ENCODE peak calls at places on chromosomes 4 and X, in four cellular contexts. L is HCT116, N is suprapubic skin, M is GM12878. A is an unnamed sample.
A peak's percentile ranks its signal among the peaks of the same experiment; 100 is the strongest.

GRCh38 chrX:154990496-154990895 is 32.0 kb downstream of the F8 start:
- DNase-seq in L (no peak), N (no peak), M (peak; percentile 66), A (no peak)

GRCh38 chr4:173919196-173919595 is 364.3 kb downstream of the FBXO8 start:
- DNase-seq in L (no peak), N (no peak), M (no peak), A (no peak)

GRCh38 chrX:50470103-50471031 is at the start of gene DGKK:
- DNase-seq in L (no peak), N (no peak), M (no peak), A (no peak)

GRCh38 chr4:185878633-185879032 is 66.6 kb upstream of the SORBS2 start:
- DNase-seq in L (no peak), N (no peak), M (no peak), A (no peak)

GRCh38 chrX:1322393-1322792 is 14.2 kb upstream of the IL3RA start:
- DNase-seq in L (no peak), N (no peak), M (no peak), A (no peak)

GRCh38 chr4:71130827-71131603 is 137.6 kb downstream of the DCK start:
- DNase-seq in L (no peak), N (no peak), M (no peak), A (no peak)

GRCh38 chrX:19613645-19614323 is 98.5 kb upstream of the MAP3K15 start:
- DNase-seq in L (no peak), N (no peak), M (no peak), A (no peak)

GRCh38 chr4:80171251-80171650 is 26.1 kb upstream of the PRDM8 start:
- DNase-seq in L (no peak), N (no peak), M (no peak), A (no peak)

GRCh38 chr4:142036795-142037583 is 400.6 kb downstream of the IL15 start:
- DNase-seq in L (peak; percentile 19), N (no peak), M (no peak), A (no peak)

GRCh38 chr4:75142850-75143249 is 209.9 kb downstream of the PARM1 start:
- DNase-seq in L (no peak), N (no peak), M (no peak), A (no peak)

GRCh38 chr4:144647095-144647959 is 1.4 kb downstream of the HHIP start:
- DNase-seq in L (no peak), N (no peak), M (no peak), A (no peak)

GRCh38 chrX:132004728-132005127 is 18.4 kb upstream of the STK26 start:
- DNase-seq in L (no peak), N (no peak), M (no peak), A (peak; percentile 37)

GRCh38 chrX:15471016-15471415 is 22.1 kb downstream of the PIR start:
- DNase-seq in L (peak; percentile 27), N (no peak), M (peak; percentile 27), A (peak; percentile 33)

GRCh38 chrX:153778151-153778551 is 2.7 kb upstream of the SRPK3 start:
- DNase-seq in L (no peak), N (no peak), M (no peak), A (no peak)

GRCh38 chr4:124202106-124202505 is 510.4 kb downstream of the ANKRD50 start:
- DNase-seq in L (no peak), N (no peak), M (no peak), A (no peak)

GRCh38 chrX:14697453-14697852 is 168.1 kb downstream of the GLRA2 start:
- DNase-seq in L (peak; percentile 34), N (no peak), M (no peak), A (no peak)

GRCh38 chr4:160835789-160836188 is 1328.0 kb downstream of the FSTL5 start:
- DNase-seq in L (peak; percentile 33), N (no peak), M (no peak), A (no peak)

GRCh38 chr4:24226018-24226417 is 336.2 kb upstream of the PPARGC1A start:
- DNase-seq in L (no peak), N (no peak), M (no peak), A (no peak)

GRCh38 chrX:44945736-44946135 is 72.7 kb downstream of the KDM6A start:
- DNase-seq in L (no peak), N (no peak), M (no peak), A (no peak)

GRCh38 chrX:43753637-43754036 is 97.5 kb downstream of the MAOA start:
- DNase-seq in L (no peak), N (no peak), M (no peak), A (no peak)

GRCh38 chr4:8331567-8331955 is 62.0 kb downstream of the HTRA3 start:
- DNase-seq in L (no peak), N (peak; percentile 35), M (no peak), A (peak; percentile 12)

GRCh38 chr4:22410645-22411247 is 105.1 kb downstream of the ADGRA3 start:
- DNase-seq in L (no peak), N (no peak), M (no peak), A (no peak)

GRCh38 chr4:47686294-47686872 is 151.5 kb downstream of the CORIN start:
- DNase-seq in L (peak; percentile 43), N (no peak), M (peak; percentile 13), A (peak; percentile 20)

GRCh38 chr4:112214397-112215264 is 17.0 kb upstream of the AP1AR start:
- DNase-seq in L (peak; percentile 28), N (no peak), M (no peak), A (no peak)

GRCh38 chrX:44088755-44089154 is 115.6 kb upstream of the NDP start:
- DNase-seq in L (no peak), N (no peak), M (no peak), A (no peak)

GRCh38 chr4:110287130-110287529 is 88.7 kb upstream of the ELOVL6 start:
- DNase-seq in L (peak; percentile 44), N (no peak), M (peak; percentile 83), A (no peak)

GRCh38 chr4:1411436-1412375 is 5.5 kb upstream of the NKX1-1 start:
- DNase-seq in L (no peak), N (no peak), M (no peak), A (peak; percentile 2)

GRCh38 chr4:167023359-167023925 is 210.9 kb downstream of the SPOCK3 start:
- DNase-seq in L (no peak), N (no peak), M (peak; percentile 3), A (no peak)

GRCh38 chr4:165464338-165464737 is 85.5 kb downstream of the CPE start:
- DNase-seq in L (no peak), N (no peak), M (no peak), A (no peak)

GRCh38 chrX:84729809-84730208 is 227.6 kb upstream of the HDX start:
- DNase-seq in L (no peak), N (no peak), M (peak; percentile 5), A (no peak)

GRCh38 chr4:128525387-128525786 is 237.8 kb upstream of the PGRMC2 start:
- DNase-seq in L (no peak), N (no peak), M (no peak), A (no peak)

GRCh38 chrX:139423186-139423585 is 107.4 kb upstream of the F9 start:
- DNase-seq in L (no peak), N (no peak), M (no peak), A (no peak)

GRCh38 chr4:25588211-25588610 is 67.4 kb upstream of the SLC34A2 start:
- DNase-seq in L (no peak), N (no peak), M (no peak), A (no peak)

GRCh38 chrX:87583679-87584078 is 66.1 kb downstream of the KLHL4 start:
- DNase-seq in L (no peak), N (no peak), M (no peak), A (no peak)

GRCh38 chr4:84492737-84493091 is 6.4 kb downstream of the NKX6-1 start:
- DNase-seq in L (no peak), N (no peak), M (no peak), A (no peak)

GRCh38 chr4:73690051-73690744 is 50.2 kb upstream of the CXCL8 start:
- DNase-seq in L (no peak), N (no peak), M (no peak), A (no peak)

GRCh38 chr4:55635282-55635681 is 816 bp downstream of the NMU start:
- DNase-seq in L (no peak), N (no peak), M (no peak), A (no peak)
- H3K27me3 ChIP-seq in L (no peaks in the 10 kb centered on the region), N (peaks cover 12% of the 10 kb centered on the region), M (peaks cover 3% of the 10 kb centered on the region), A (no peaks in the 10 kb centered on the region)

GRCh38 chr4:169270156-169270809 is 473 bp downstream of the SH3RF1 start:
- DNase-seq in L (no peak), N (no peak), M (no peak), A (no peak)

GRCh38 chr4:169274033-169274432 is 3.3 kb upstream of the SH3RF1 start:
- DNase-seq in L (no peak), N (no peak), M (no peak), A (no peak)

GRCh38 chr4:169271692-169272007 is 894 bp upstream of the SH3RF1 start:
- DNase-seq in L (no peak), N (no peak), M (no peak), A (no peak)

GRCh38 chr4:169270810-169271691 is at the start of gene SH3RF1:
- DNase-seq in L (no peak), N (peak; percentile 89), M (no peak), A (peak; percentile 86)

GRCh38 chr4:169272265-169272886 is 1.6 kb upstream of the SH3RF1 start:
- DNase-seq in L (no peak), N (no peak), M (peak; percentile 72), A (no peak)
- H3K4me3 ChIP-seq in L (peak overlapping the region; percentile 75), N (no peak overlapping the region), M (peak overlapping the region; percentile 80), A (no peak overlapping the region)

DNA sequence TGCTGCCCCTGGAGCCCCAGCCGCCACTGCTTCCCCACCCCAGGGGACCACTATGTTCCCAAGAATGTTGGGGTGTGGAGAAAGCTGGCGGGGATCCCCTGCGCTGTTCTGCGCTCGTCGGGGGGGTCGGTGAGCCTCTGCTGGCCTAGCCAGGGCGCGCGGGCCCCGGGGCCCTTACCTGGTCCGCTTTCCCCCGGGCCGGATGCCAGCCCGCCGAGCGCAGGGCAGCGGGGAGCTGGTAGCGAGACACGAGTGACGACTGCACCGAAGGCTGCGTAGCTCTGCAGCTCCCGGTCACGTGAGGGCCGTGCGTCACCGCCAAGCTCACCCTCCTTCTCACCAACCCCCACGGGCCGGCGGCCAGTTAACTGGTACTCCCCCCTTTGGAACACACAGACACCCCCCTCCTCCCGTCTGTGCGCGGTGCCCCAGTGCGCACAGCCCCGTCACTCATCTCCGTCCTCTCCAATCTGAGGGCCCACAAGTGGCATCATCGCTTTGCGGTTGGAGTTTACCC is at the start of gene BEX1:
- DNase-seq in L (no peak), N (no peak), M (no peak), A (peak; percentile 48)
- TF ChIP-seq POLR2A in L (no peak), N (no peak), M (no peak), A (no peak)

DNA sequence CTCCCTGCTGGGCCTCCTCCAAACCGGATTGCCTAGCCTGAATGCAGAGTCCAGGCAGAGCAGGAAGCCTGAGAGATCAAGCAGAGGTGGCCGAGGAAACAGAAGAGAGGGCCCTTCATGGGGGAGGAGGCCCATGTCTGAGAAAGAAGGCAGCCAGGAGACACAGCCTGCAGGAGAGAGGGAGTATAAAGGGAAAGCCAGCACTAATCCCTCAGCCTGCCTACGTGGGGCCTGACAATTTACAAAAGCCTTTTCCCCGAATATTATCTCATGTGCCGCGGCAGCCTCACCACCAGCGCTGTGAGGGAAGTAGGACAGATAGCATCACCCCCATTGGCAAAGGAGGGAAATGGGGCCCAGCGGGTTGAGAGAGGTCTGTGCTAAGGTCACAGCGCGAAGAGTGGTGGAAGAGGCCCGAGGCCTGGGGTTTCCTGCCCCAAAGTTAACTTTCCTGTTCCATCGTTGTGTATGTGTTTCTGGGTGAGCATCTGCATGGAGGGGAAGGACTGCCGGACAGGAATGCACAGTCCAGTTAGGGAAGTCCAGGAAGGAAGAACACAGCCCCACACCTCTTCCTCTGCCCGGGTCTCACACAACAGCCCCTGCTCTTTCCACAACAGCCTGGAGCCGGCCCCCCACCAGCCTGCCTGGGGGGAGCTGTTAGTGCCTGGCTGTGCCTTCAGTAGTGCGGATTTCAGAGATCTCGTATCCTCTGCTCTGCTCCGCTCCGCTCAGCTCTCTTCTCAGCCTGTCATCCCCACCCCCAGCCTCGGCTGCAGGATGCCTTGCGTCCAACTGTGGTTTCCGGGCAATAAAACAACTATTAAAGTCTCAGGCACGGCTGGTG is 50.9 kb upstream of the BCOR start:
- DNase-seq in L (no peak), N (no peak), M (no peak), A (no peak)
- H3K27me3 ChIP-seq in L (no peaks in the 10 kb centered on the region), N (no peaks in the 10 kb centered on the region), M (no peaks in the 10 kb centered on the region), A (peaks cover 5% of the 10 kb centered on the region)

A was measured in breast epithelium.